ENCODE peak calls at places on chromosomes 4 and X, in ten cellular contexts. One of them, this sample, is unnamed.

GRCh38 chrX:15418041-15418706 is 34.0 kb upstream of the VEGFD start:
- DNase-seq in lung: no peak
- DNase-seq in psoas muscle: no peak
- DNase-seq in HFF-Myc: no peak
- DNase-seq in A549: no peak
- DNase-seq in ovary: no peak
- DNase-seq in tibial nerve: no peak
- DNase-seq in right atrium auricular region: no peak
- DNase-seq in astrocyte of the spinal cord: no peak
- DNase-seq in endothelial cell of umbilical vein: no peak
- DNase-seq in this sample: no peak

GRCh38 chrX:32269877-32270276 is 941.5 kb downstream of the DMD start:
- DNase-seq in lung: no peak
- DNase-seq in psoas muscle: no peak
- DNase-seq in HFF-Myc: no peak
- DNase-seq in A549: no peak
- DNase-seq in ovary: no peak
- DNase-seq in tibial nerve: no peak
- DNase-seq in right atrium auricular region: no peak
- DNase-seq in astrocyte of the spinal cord: no peak
- DNase-seq in endothelial cell of umbilical vein: no peak
- DNase-seq in this sample: no peak

GRCh38 chr4:176641237-176641636 is 151.5 kb downstream of the VEGFC start:
- DNase-seq in lung: no peak
- DNase-seq in psoas muscle: no peak
- DNase-seq in HFF-Myc: no peak
- DNase-seq in A549: no peak
- DNase-seq in ovary: no peak
- DNase-seq in tibial nerve: no peak
- DNase-seq in right atrium auricular region: no peak
- DNase-seq in astrocyte of the spinal cord: no peak
- DNase-seq in endothelial cell of umbilical vein: no peak
- DNase-seq in this sample: no peak

GRCh38 chr4:40924096-40924792 is 174.5 kb downstream of the NSUN7 start:
- DNase-seq in lung: peak
- DNase-seq in psoas muscle: peak
- DNase-seq in HFF-Myc: no peak
- DNase-seq in A549: peak
- DNase-seq in ovary: peak
- DNase-seq in tibial nerve: peak
- DNase-seq in right atrium auricular region: peak
- DNase-seq in astrocyte of the spinal cord: peak
- DNase-seq in endothelial cell of umbilical vein: peak
- DNase-seq in this sample: peak

GRCh38 chrX:48676893-48677270 is 6.7 kb upstream of the WAS start:
- DNase-seq in lung: no peak
- DNase-seq in psoas muscle: no peak
- DNase-seq in HFF-Myc: no peak
- DNase-seq in A549: peak
- DNase-seq in ovary: no peak
- DNase-seq in tibial nerve: no peak
- DNase-seq in right atrium auricular region: no peak
- DNase-seq in astrocyte of the spinal cord: no peak
- DNase-seq in endothelial cell of umbilical vein: no peak
- DNase-seq in this sample: no peak

GRCh38 chr4:152522245-152522644 is 13.6 kb downstream of the FBXW7 start:
- DNase-seq in lung: no peak
- DNase-seq in psoas muscle: no peak
- DNase-seq in HFF-Myc: no peak
- DNase-seq in A549: no peak
- DNase-seq in ovary: no peak
- DNase-seq in tibial nerve: no peak
- DNase-seq in right atrium auricular region: no peak
- DNase-seq in astrocyte of the spinal cord: no peak
- DNase-seq in endothelial cell of umbilical vein: no peak
- DNase-seq in this sample: no peak

GRCh38 chrX:110061138-110061537 is 58.2 kb downstream of the TMEM164 start:
- DNase-seq in lung: no peak
- DNase-seq in psoas muscle: no peak
- DNase-seq in HFF-Myc: no peak
- DNase-seq in A549: no peak
- DNase-seq in ovary: no peak
- DNase-seq in tibial nerve: no peak
- DNase-seq in right atrium auricular region: no peak
- DNase-seq in astrocyte of the spinal cord: no peak
- DNase-seq in endothelial cell of umbilical vein: no peak
- DNase-seq in this sample: no peak

GRCh38 chrX:16465081-16465876 is 184.7 kb upstream of the S100G start:
- DNase-seq in lung: no peak
- DNase-seq in psoas muscle: no peak
- DNase-seq in HFF-Myc: no peak
- DNase-seq in A549: no peak
- DNase-seq in ovary: no peak
- DNase-seq in tibial nerve: no peak
- DNase-seq in right atrium auricular region: no peak
- DNase-seq in astrocyte of the spinal cord: peak
- DNase-seq in endothelial cell of umbilical vein: no peak
- DNase-seq in this sample: no peak

GRCh38 chr4:159764343-159764952 is 661.6 kb downstream of the RAPGEF2 start:
- DNase-seq in lung: no peak
- DNase-seq in psoas muscle: no peak
- DNase-seq in HFF-Myc: peak
- DNase-seq in A549: peak
- DNase-seq in ovary: no peak
- DNase-seq in tibial nerve: no peak
- DNase-seq in right atrium auricular region: no peak
- DNase-seq in astrocyte of the spinal cord: peak
- DNase-seq in endothelial cell of umbilical vein: peak
- DNase-seq in this sample: peak

GRCh38 chr4:173057906-173058305 is 110.7 kb upstream of the GALNT7 start:
- DNase-seq in lung: no peak
- DNase-seq in psoas muscle: no peak
- DNase-seq in HFF-Myc: no peak
- DNase-seq in A549: no peak
- DNase-seq in ovary: no peak
- DNase-seq in tibial nerve: no peak
- DNase-seq in right atrium auricular region: no peak
- DNase-seq in astrocyte of the spinal cord: peak
- DNase-seq in endothelial cell of umbilical vein: peak
- DNase-seq in this sample: no peak

GRCh38 chr4:78560296-78560963 is 8.9 kb downstream of the ANXA3 start:
- DNase-seq in lung: no peak
- DNase-seq in psoas muscle: no peak
- DNase-seq in HFF-Myc: no peak
- DNase-seq in A549: no peak
- DNase-seq in ovary: no peak
- DNase-seq in tibial nerve: no peak
- DNase-seq in right atrium auricular region: no peak
- DNase-seq in astrocyte of the spinal cord: peak
- DNase-seq in endothelial cell of umbilical vein: peak
- DNase-seq in this sample: peak

GRCh38 chr4:153620352-153620751 is 63.7 kb upstream of the TLR2 start:
- DNase-seq in lung: no peak
- DNase-seq in psoas muscle: no peak
- DNase-seq in HFF-Myc: peak
- DNase-seq in A549: no peak
- DNase-seq in ovary: no peak
- DNase-seq in tibial nerve: no peak
- DNase-seq in right atrium auricular region: no peak
- DNase-seq in astrocyte of the spinal cord: peak
- DNase-seq in endothelial cell of umbilical vein: peak
- DNase-seq in this sample: no peak

GRCh38 chrX:103831342-103831802 is 685 bp downstream of the RAB9B start:
- DNase-seq in lung: no peak
- DNase-seq in psoas muscle: no peak
- DNase-seq in HFF-Myc: no peak
- DNase-seq in A549: peak
- DNase-seq in ovary: no peak
- DNase-seq in tibial nerve: no peak
- DNase-seq in right atrium auricular region: no peak
- DNase-seq in astrocyte of the spinal cord: peak
- DNase-seq in endothelial cell of umbilical vein: no peak
- DNase-seq in this sample: no peak

GRCh38 chr4:151260526-151260925 is 16.4 kb upstream of the PRSS48 start:
- DNase-seq in lung: no peak
- DNase-seq in psoas muscle: no peak
- DNase-seq in HFF-Myc: no peak
- DNase-seq in A549: no peak
- DNase-seq in ovary: no peak
- DNase-seq in tibial nerve: no peak
- DNase-seq in right atrium auricular region: no peak
- DNase-seq in astrocyte of the spinal cord: peak
- DNase-seq in endothelial cell of umbilical vein: no peak
- DNase-seq in this sample: no peak

DNA sequence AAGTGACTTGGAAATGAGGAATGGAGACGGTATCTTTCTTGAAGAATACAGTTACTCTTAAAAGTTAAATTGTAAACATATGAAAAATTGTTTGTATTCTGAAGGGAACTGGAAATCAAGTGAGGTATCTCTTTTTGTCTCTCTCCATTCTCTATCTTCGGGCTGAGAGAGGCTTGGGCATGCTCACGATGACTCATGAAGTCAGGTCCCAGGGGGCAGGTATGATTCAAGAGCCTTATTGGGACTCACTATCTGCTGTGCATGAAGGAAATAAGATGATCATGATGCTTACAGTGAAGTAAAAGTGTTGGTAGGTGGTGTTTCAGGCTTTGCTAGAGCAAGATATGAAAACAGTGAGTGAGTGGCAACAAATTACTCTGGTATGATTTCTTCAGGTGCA is 200.4 kb upstream of the PITX2 start:
- DNase-seq in lung: no peak
- DNase-seq in psoas muscle: no peak
- DNase-seq in HFF-Myc: no peak
- DNase-seq in A549: no peak
- DNase-seq in ovary: no peak
- DNase-seq in tibial nerve: no peak
- DNase-seq in right atrium auricular region: no peak
- DNase-seq in astrocyte of the spinal cord: peak
- DNase-seq in endothelial cell of umbilical vein: no peak
- DNase-seq in this sample: no peak
- H3K4me3 ChIP-seq in lung: no peak
- H3K4me3 ChIP-seq in psoas muscle: no peak
- H3K4me3 ChIP-seq in HFF-Myc: no peak
- H3K4me3 ChIP-seq in A549: no peak
- H3K4me3 ChIP-seq in ovary: no peak
- H3K4me3 ChIP-seq in tibial nerve: no peak
- H3K4me3 ChIP-seq in right atrium auricular region: no peak
- H3K4me3 ChIP-seq in astrocyte of the spinal cord: no peak
- H3K4me3 ChIP-seq in endothelial cell of umbilical vein: no peak
- H3K4me3 ChIP-seq in this sample: no peak

GRCh38 chrX:108001218-108001814 is 19.1 kb upstream of the TEX13B start:
- DNase-seq in lung: no peak
- DNase-seq in psoas muscle: no peak
- DNase-seq in HFF-Myc: peak
- DNase-seq in A549: peak
- DNase-seq in ovary: no peak
- DNase-seq in tibial nerve: no peak
- DNase-seq in right atrium auricular region: no peak
- DNase-seq in astrocyte of the spinal cord: peak
- DNase-seq in endothelial cell of umbilical vein: peak
- DNase-seq in this sample: no peak
- TF ChIP-seq CTCF in lung: no peak
- TF ChIP-seq CTCF in psoas muscle: peak
- TF ChIP-seq CTCF in HFF-Myc: peak
- TF ChIP-seq CTCF in A549: peak
- TF ChIP-seq CTCF in ovary: no peak
- TF ChIP-seq CTCF in tibial nerve: no peak
- TF ChIP-seq CTCF in right atrium auricular region: no peak
- TF ChIP-seq CTCF in astrocyte of the spinal cord: peak
- TF ChIP-seq CTCF in endothelial cell of umbilical vein: peak
- TF ChIP-seq CTCF in this sample: peak

GRCh38 chr4:1981251-1982055 is 27.3 kb downstream of the NELFA start:
- DNase-seq in lung: no peak
- DNase-seq in psoas muscle: peak
- DNase-seq in HFF-Myc: no peak
- DNase-seq in A549: peak
- DNase-seq in ovary: no peak
- DNase-seq in tibial nerve: no peak
- DNase-seq in right atrium auricular region: no peak
- DNase-seq in astrocyte of the spinal cord: peak
- DNase-seq in endothelial cell of umbilical vein: no peak
- DNase-seq in this sample: no peak

GRCh38 chr4:1980561-1981041 is 28.2 kb downstream of the NELFA start:
- DNase-seq in lung: no peak
- DNase-seq in psoas muscle: no peak
- DNase-seq in HFF-Myc: no peak
- DNase-seq in A549: no peak
- DNase-seq in ovary: no peak
- DNase-seq in tibial nerve: no peak
- DNase-seq in right atrium auricular region: no peak
- DNase-seq in astrocyte of the spinal cord: no peak
- DNase-seq in endothelial cell of umbilical vein: no peak
- DNase-seq in this sample: no peak

GRCh38 chr4:1978226-1978625 is 30.5 kb downstream of the NELFA start:
- DNase-seq in lung: no peak
- DNase-seq in psoas muscle: peak
- DNase-seq in HFF-Myc: no peak
- DNase-seq in A549: no peak
- DNase-seq in ovary: no peak
- DNase-seq in tibial nerve: no peak
- DNase-seq in right atrium auricular region: no peak
- DNase-seq in astrocyte of the spinal cord: no peak
- DNase-seq in endothelial cell of umbilical vein: no peak
- DNase-seq in this sample: no peak

GRCh38 chr4:1978741-1979476 is 29.9 kb downstream of the NELFA start:
- DNase-seq in lung: no peak
- DNase-seq in psoas muscle: peak
- DNase-seq in HFF-Myc: no peak
- DNase-seq in A549: no peak
- DNase-seq in ovary: no peak
- DNase-seq in tibial nerve: no peak
- DNase-seq in right atrium auricular region: no peak
- DNase-seq in astrocyte of the spinal cord: no peak
- DNase-seq in endothelial cell of umbilical vein: no peak
- DNase-seq in this sample: no peak

GRCh38 chr4:1979477-1980196 is 29.1 kb downstream of the NELFA start:
- DNase-seq in lung: no peak
- DNase-seq in psoas muscle: peak
- DNase-seq in HFF-Myc: no peak
- DNase-seq in A549: no peak
- DNase-seq in ovary: no peak
- DNase-seq in tibial nerve: no peak
- DNase-seq in right atrium auricular region: no peak
- DNase-seq in astrocyte of the spinal cord: no peak
- DNase-seq in endothelial cell of umbilical vein: no peak
- DNase-seq in this sample: no peak
- H3K4me3 ChIP-seq in lung: no peak
- H3K4me3 ChIP-seq in psoas muscle: no peak
- H3K4me3 ChIP-seq in HFF-Myc: no peak
- H3K4me3 ChIP-seq in A549: no peak
- H3K4me3 ChIP-seq in ovary: no peak
- H3K4me3 ChIP-seq in tibial nerve: no peak
- H3K4me3 ChIP-seq in right atrium auricular region: no peak
- H3K4me3 ChIP-seq in astrocyte of the spinal cord: no peak
- H3K4me3 ChIP-seq in endothelial cell of umbilical vein: no peak
- H3K4me3 ChIP-seq in this sample: no peak

GRCh38 chr4:7773401-7774187 is 166.1 kb downstream of the AFAP1 start:
- DNase-seq in lung: no peak
- DNase-seq in psoas muscle: no peak
- DNase-seq in HFF-Myc: no peak
- DNase-seq in A549: no peak
- DNase-seq in ovary: no peak
- DNase-seq in tibial nerve: no peak
- DNase-seq in right atrium auricular region: no peak
- DNase-seq in astrocyte of the spinal cord: no peak
- DNase-seq in endothelial cell of umbilical vein: no peak
- DNase-seq in this sample: no peak
- TF ChIP-seq CTCF in lung: no peak
- TF ChIP-seq CTCF in psoas muscle: no peak
- TF ChIP-seq CTCF in HFF-Myc: no peak
- TF ChIP-seq CTCF in A549: no peak
- TF ChIP-seq CTCF in ovary: no peak
- TF ChIP-seq CTCF in tibial nerve: no peak
- TF ChIP-seq CTCF in right atrium auricular region: no peak
- TF ChIP-seq CTCF in astrocyte of the spinal cord: no peak
- TF ChIP-seq CTCF in endothelial cell of umbilical vein: no peak
- TF ChIP-seq CTCF in this sample: no peak

This sample was measured in astrocyte of the cerebellum.